ENCODE peak calls at places on chromosomes 7 and 10, in six cellular contexts. I is left cardiac atrium, H is choroid plexus epithelial cell, L is esophagus muscularis mucosa, O is left ventricle myocardium superior, C is nucleus accumbens. G is an unnamed sample.

GRCh38 chr10:52252322-52252721 is 61.8 kb upstream of the DKK1 start:
- DNase-seq in C (no peak), L (no peak), H (peak), O (no peak), I (no peak), G (no peak)

GRCh38 chr7:106542550-106543220 is 118.3 kb downstream of the CCDC71L start:
- DNase-seq in H (peak), L (peak), O (no peak), C (no peak), I (peak), G (no peak)

GRCh38 chr10:70323697-70324340 is 40.0 kb upstream of the NPFFR1 start:
- DNase-seq in O (no peak), L (no peak), H (no peak), I (no peak), C (no peak), G (no peak)

GRCh38 chr7:137933270-137934017 is 68.4 kb downstream of the CREB3L2 start:
- DNase-seq in O (peak), I (peak), L (no peak), C (peak), H (peak), G (no peak)

GRCh38 chr7:1533569-1534329 is 3.2 kb downstream of the MAFK start:
- DNase-seq in O (peak), H (peak), L (no peak), I (peak), C (peak), G (peak)

GRCh38 chr7:2165239-2165609 is 67.5 kb downstream of the MAD1L1 start:
- DNase-seq in O (no peak), I (no peak), L (no peak), C (no peak), H (no peak), G (no peak)

GRCh38 chr7:135976312-135977019 is 693 bp downstream of the MTPN start:
- DNase-seq in L (no peak), O (no peak), C (peak), H (no peak), I (no peak), G (no peak)

GRCh38 chr7:31794851-31795250 is 107.8 kb downstream of the PPP1R17 start:
- DNase-seq in I (no peak), H (no peak), C (no peak), L (no peak), O (no peak), G (no peak)

GRCh38 chr10:17003151-17003550 is 126.5 kb downstream of the CUBN start:
- DNase-seq in H (peak), C (no peak), I (no peak), O (no peak), L (peak), G (no peak)

GRCh38 chr7:76397409-76398183 is 11.9 kb downstream of the SSC4D start:
- DNase-seq in I (peak), L (no peak), C (peak), H (peak), O (peak), G (peak)

GRCh38 chr10:76286536-76286935 is 855.1 kb downstream of the LRMDA start:
- DNase-seq in I (no peak), H (no peak), C (no peak), O (no peak), L (no peak), G (no peak)

GRCh38 chr10:69663548-69663947 is 33.5 kb downstream of the FAM241B start:
- DNase-seq in O (no peak), I (no peak), H (no peak), C (no peak), L (no peak), G (no peak)

GRCh38 chr7:55066479-55066878 is 47.7 kb downstream of the EGFR start:
- DNase-seq in H (peak), C (no peak), I (no peak), L (no peak), O (no peak), G (no peak)

GRCh38 chr7:9083837-9084236 is 650.4 kb downstream of the NXPH1 start:
- DNase-seq in I (no peak), H (no peak), L (no peak), O (no peak), C (no peak), G (no peak)

GRCh38 chr7:138449580-138449979 is 10.5 kb upstream of the TRIM24 start:
- DNase-seq in H (no peak), O (no peak), L (peak), I (no peak), C (no peak), G (no peak)

GRCh38 chr7:111987115-111987826 is 218.9 kb downstream of the DOCK4 start:
- DNase-seq in C (no peak), L (no peak), H (peak), O (no peak), I (no peak), G (no peak)

GRCh38 chr7:150404785-150405583 is 25.9 kb downstream of the ZNF775 start:
- DNase-seq in H (peak), L (peak), O (peak), I (peak), C (peak), G (peak)

GRCh38 chr7:51316262-51316665 is 345 bp downstream of the COBL start:
- DNase-seq in I (no peak), H (no peak), C (peak), O (peak), L (no peak), G (peak)

GRCh38 chr7:151856098-151856497 is 20.8 kb downstream of the PRKAG2 start:
- DNase-seq in I (no peak), H (no peak), C (no peak), L (no peak), O (no peak), G (no peak)

GRCh38 chr10:85407093-85407492 is 959.5 kb downstream of the GRID1 start:
- DNase-seq in L (no peak), C (no peak), O (no peak), H (no peak), I (no peak), G (no peak)

G was measured in left ventricle myocardium inferior.